ENCODE peak calls at places on chromosomes 5 and 9, in five cellular contexts. M, B, Q, J and N are unnamed samples.

GRCh38 chr5:171437286-171437821 is 17.9 kb downstream of the FGF18 start:
- DNase-seq in M (no peak), B (no peak), Q (no peak), J (no peak), N (no peak)

GRCh38 chr9:100600511-100601079 is 22.7 kb downstream of the CAVIN4 start:
- DNase-seq in M (no peak), B (no peak), Q (no peak), J (no peak), N (no peak)

GRCh38 chr5:164504141-164504772 is 998.8 kb downstream of the MAT2B start:
- DNase-seq in M (peak; percentile 30), B (peak; percentile 34), Q (peak; percentile 69), J (peak; percentile 34), N (peak; percentile 3)

GRCh38 chr9:89021154-89021803 is 30.0 kb downstream of the S1PR3 start:
- DNase-seq in M (peak; percentile 87), B (no peak), Q (peak; percentile 94), J (no peak), N (peak; percentile 61)

GRCh38 chr5:35151151-35151920 is 79.0 kb downstream of the PRLR start:
- DNase-seq in M (no peak), B (no peak), Q (peak; percentile 9), J (no peak), N (no peak)

GRCh38 chr9:74117731-74118130 is 379.4 kb upstream of the RORB start:
- DNase-seq in M (no peak), B (no peak), Q (no peak), J (no peak), N (peak; percentile 64)

GRCh38 chr5:113524927-113525326 is 11.4 kb downstream of the YTHDC2 start:
- DNase-seq in M (no peak), B (no peak), Q (no peak), J (no peak), N (no peak)

GRCh38 chr9:79616971-79617370 is 45.2 kb downstream of the TLE4 start:
- DNase-seq in M (no peak), B (no peak), Q (no peak), J (no peak), N (no peak)

GRCh38 chr5:57338068-57338848 is 144.4 kb downstream of the ACTBL2 start:
- DNase-seq in M (no peak), B (no peak), Q (no peak), J (no peak), N (no peak)

GRCh38 chr5:17001418-17001817 is 65.3 kb upstream of the MYO10 start:
- DNase-seq in M (peak; percentile 70), B (no peak), Q (peak; percentile 60), J (no peak), N (no peak)

GRCh38 chr5:126926152-126926551 is 104.2 kb downstream of the MARCHF3 start:
- DNase-seq in M (no peak), B (no peak), Q (no peak), J (no peak), N (no peak)

GRCh38 chr9:97740848-97741821 is 44.0 kb upstream of the XPA start:
- DNase-seq in M (peak; percentile 42), B (peak; percentile 16), Q (peak; percentile 62), J (peak; percentile 64), N (no peak)

GRCh38 chr5:172791726-172792445 is 20.9 kb upstream of the DUSP1 start:
- DNase-seq in M (no peak), B (no peak), Q (peak; percentile 41), J (no peak), N (no peak)

GRCh38 chr5:119031047-119031886 is 39.6 kb upstream of the DMXL1 start:
- DNase-seq in M (no peak), B (no peak), Q (no peak), J (no peak), N (no peak)

GRCh38 chr9:112699230-112699629 is 18.7 kb downstream of the INIP start:
- DNase-seq in M (no peak), B (no peak), Q (no peak), J (no peak), N (no peak)

GRCh38 chr9:98037362-98037761 is 19.2 kb upstream of the NANS start:
- DNase-seq in M (no peak), B (no peak), Q (peak; percentile 35), J (peak; percentile 48), N (no peak)

GRCh38 chr9:129322022-129322621 is 144.1 kb upstream of the IER5L start:
- DNase-seq in M (no peak), B (no peak), Q (no peak), J (no peak), N (no peak)

GRCh38 chr9:112000743-112001142 is 104.1 kb downstream of the UGCG start:
- DNase-seq in M (no peak), B (no peak), Q (no peak), J (no peak), N (peak; percentile 47)

GRCh38 chr9:79446540-79447307 is 125.0 kb upstream of the TLE4 start:
- DNase-seq in M (no peak), B (no peak), Q (no peak), J (no peak), N (no peak)

GRCh38 chr9:84990416-84990815 is 320.9 kb downstream of the NTRK2 start:
- DNase-seq in M (no peak), B (no peak), Q (no peak), J (no peak), N (no peak)

GRCh38 chr5:26761040-26761439 is 277.3 kb downstream of the CDH9 start:
- DNase-seq in M (no peak), B (no peak), Q (no peak), J (no peak), N (no peak)

GRCh38 chr5:37737326-37738056 is 102.3 kb downstream of the GDNF start:
- DNase-seq in M (no peak), B (no peak), Q (no peak), J (no peak), N (no peak)

GRCh38 chr5:101080485-101081240 is 177.6 kb upstream of the ST8SIA4 start:
- DNase-seq in M (no peak), B (no peak), Q (no peak), J (peak; percentile 30), N (no peak)

GRCh38 chr5:10612251-10612650 is 48.4 kb downstream of the ANKRD33B start:
- DNase-seq in M (no peak), B (no peak), Q (no peak), J (no peak), N (no peak)

GRCh38 chr9:120655005-120655622 is 59.2 kb downstream of the MEGF9 start:
- DNase-seq in M (peak; percentile 47), B (no peak), Q (peak; percentile 70), J (no peak), N (peak; percentile 15)

GRCh38 chr5:152568101-152568500 is 163.0 kb upstream of the NMUR2 start:
- DNase-seq in M (no peak), B (no peak), Q (no peak), J (peak; percentile 6), N (no peak)

GRCh38 chr9:124008307-124008854 is 3.2 kb upstream of the LHX2 start:
- DNase-seq in M (no peak), B (no peak), Q (no peak), J (no peak), N (no peak)

GRCh38 chr9:4591123-4591500 is 71.0 kb upstream of the PLPP6 start:
- DNase-seq in M (no peak), B (no peak), Q (no peak), J (no peak), N (no peak)

GRCh38 chr5:139746691-139747582 is 48.7 kb upstream of the PSD2 start:
- DNase-seq in M (no peak), B (peak; percentile 84), Q (peak; percentile 46), J (no peak), N (no peak)

GRCh38 chr5:10896016-10896415 is 135.0 kb upstream of the DAP start:
- DNase-seq in M (no peak), B (no peak), Q (no peak), J (no peak), N (no peak)

GRCh38 chr5:92543246-92543645 is 1037.8 kb downstream of the NR2F1-AS1 start:
- DNase-seq in M (no peak), B (no peak), Q (peak; percentile 81), J (no peak), N (no peak)

GRCh38 chr5:138985683-138986082 is 110.5 kb upstream of the LRRTM2 start:
- DNase-seq in M (no peak), B (no peak), Q (no peak), J (no peak), N (no peak)

GRCh38 chr9:89649045-89649691 is 44.4 kb downstream of the GADD45G start:
- DNase-seq in M (no peak), B (no peak), Q (no peak), J (no peak), N (no peak)

DNA sequence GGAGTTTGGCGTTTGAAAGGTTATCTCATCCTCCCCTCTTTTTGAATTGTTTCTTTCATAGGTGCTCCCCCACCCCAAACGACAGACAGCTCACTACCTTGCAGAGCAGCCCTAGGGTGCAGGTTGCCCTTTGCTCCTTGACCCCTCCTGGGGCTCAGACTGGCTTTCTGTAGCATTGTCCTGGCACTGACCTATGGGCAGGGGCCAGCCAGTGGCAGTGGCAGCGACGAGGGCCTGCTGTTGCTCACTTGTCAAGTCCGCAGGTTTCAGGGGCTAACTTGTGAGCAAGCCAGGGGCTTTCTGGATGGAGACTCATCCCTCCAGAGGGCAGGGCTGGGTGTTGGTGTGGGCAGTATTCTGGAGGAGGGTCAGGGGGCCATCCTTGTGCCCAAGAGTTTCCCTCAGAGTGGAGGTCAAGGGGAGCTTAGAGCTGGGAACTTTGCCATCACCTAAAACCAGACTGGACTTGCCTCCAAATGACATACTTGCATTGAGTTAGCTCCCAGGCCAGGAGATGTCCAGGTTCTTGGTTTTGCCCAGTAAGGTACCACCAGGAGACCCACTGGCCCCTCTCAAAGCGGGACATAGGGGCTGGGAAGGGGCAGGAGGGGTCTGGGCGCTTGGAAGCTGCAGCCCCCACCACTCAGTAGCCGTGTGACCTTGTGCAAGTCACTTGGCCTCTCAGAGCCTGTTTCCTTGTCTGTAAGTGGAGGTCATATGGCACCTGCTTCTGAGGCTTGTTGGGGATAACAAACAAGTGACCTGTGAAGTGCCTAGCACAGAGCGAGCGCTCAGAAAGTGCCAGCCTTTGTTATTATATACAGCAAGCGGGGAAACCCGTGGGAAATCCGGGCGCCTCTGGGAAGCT is 53.5 kb upstream of the CDKN2AIPNL start:
- DNase-seq in M (no peak), B (no peak), Q (no peak), J (peak; percentile 24), N (no peak)
- H3K4me3 ChIP-seq in M (no peak overlapping the region), B (peak overlapping the region; percentile 50), Q (no peak overlapping the region), J (peak overlapping the region; percentile 53), N (no peak overlapping the region)

GRCh38 chr5:93579561-93580386 is 1.2 kb downstream of the NR2F1-AS1 start:
- DNase-seq in M (no peak), B (no peak), Q (peak; percentile 48), J (no peak), N (no peak)
- H3K4me3 ChIP-seq in M (peak overlapping the region; percentile 68), B (peak overlapping the region; percentile 45), Q (peak overlapping the region; percentile 81), J (peak overlapping the region; percentile 64), N (peak overlapping the region; percentile 70)

GRCh38 chr9:137190315-137190853 is 1.9 kb downstream of the SSNA1 start:
- DNase-seq in M (no peak), B (no peak), Q (no peak), J (no peak), N (no peak)
- H3K4me3 ChIP-seq in M (no peak overlapping the region), B (no peak overlapping the region), Q (no peak overlapping the region), J (peak overlapping the region; percentile 98), N (no peak overlapping the region)

GRCh38 chr5:102798103-102798502 is 43.0 kb downstream of the PAM start:
- DNase-seq in M (no peak), B (no peak), Q (no peak), J (no peak), N (no peak)
- H3K4me3 ChIP-seq in M (no peak overlapping the region), B (no peak overlapping the region), Q (no peak overlapping the region), J (no peak overlapping the region), N (no peak overlapping the region)